ENCODE peak calls at places on chromosome 22, in eight cellular contexts. L is pancreas, A is left ventricle myocardium inferior, T is upper lobe of right lung, R is PC-9, Z is cardiac muscle cell, I is HL-60, N is GM23338. W is an unnamed sample.
A peak's percentile ranks its signal among the peaks of the same experiment; 100 is the strongest.

GRCh38 chr22:23117890-23118646 is 23.7 kb downstream of the RSPH14 start:
- DNase-seq in N (no peak), A (no peak), R (no peak), T (no peak), Z (no peak), L (peak; percentile 56), I (no peak), W (no peak)

GRCh38 chr22:22079404-22080148 is 97.0 kb upstream of the TOP3B start:
- DNase-seq in T (no peak), N (no peak), R (no peak), A (no peak), L (no peak), Z (no peak), I (no peak), W (no peak)

GRCh38 chr22:19765477-19766234 is 5.1 kb downstream of the TBX1 start:
- DNase-seq in Z (no peak), L (peak; percentile 52), A (no peak), T (no peak), N (peak; percentile 72), R (no peak), I (no peak), W (no peak)

GRCh38 chr22:20803696-20804324 is 29.9 kb downstream of the SERPIND1 start:
- DNase-seq in L (no peak), N (peak; percentile 65), I (no peak), A (no peak), R (no peak), Z (peak; percentile 60), T (no peak), W (peak; percentile 32)

GRCh38 chr22:45223304-45224117 is 17.2 kb downstream of the KIAA0930 start:
- DNase-seq in N (no peak), L (no peak), R (no peak), Z (no peak), I (no peak), A (no peak), T (no peak), W (peak; percentile 8)

GRCh38 chr22:43346521-43346929 is 3.4 kb upstream of the SCUBE1 start:
- DNase-seq in Z (peak; percentile 73), R (no peak), I (no peak), A (peak; percentile 67), T (peak; percentile 82), N (peak; percentile 85), L (peak; percentile 79), W (peak; percentile 39)

GRCh38 chr22:36110306-36110791 is 50.2 kb downstream of the APOL3 start:
- DNase-seq in L (no peak), Z (no peak), T (no peak), N (peak; percentile 41), I (no peak), R (no peak), A (no peak), W (no peak)

GRCh38 chr22:43471186-43471585 is 59.4 kb downstream of the MPPED1 start:
- DNase-seq in A (no peak), L (no peak), R (no peak), Z (no peak), I (no peak), N (no peak), T (no peak), W (no peak)

GRCh38 chr22:20457506-20458240 is 20.0 kb upstream of the SCARF2 start:
- DNase-seq in I (no peak), L (peak; percentile 57), T (peak; percentile 54), A (no peak), R (no peak), Z (no peak), N (no peak), W (peak; percentile 17)

GRCh38 chr22:44387486-44387885 is 74.7 kb upstream of the SHISAL1 start:
- DNase-seq in R (peak; percentile 28), A (no peak), L (no peak), T (peak; percentile 17), I (no peak), N (no peak), Z (no peak), W (no peak)

DNA sequence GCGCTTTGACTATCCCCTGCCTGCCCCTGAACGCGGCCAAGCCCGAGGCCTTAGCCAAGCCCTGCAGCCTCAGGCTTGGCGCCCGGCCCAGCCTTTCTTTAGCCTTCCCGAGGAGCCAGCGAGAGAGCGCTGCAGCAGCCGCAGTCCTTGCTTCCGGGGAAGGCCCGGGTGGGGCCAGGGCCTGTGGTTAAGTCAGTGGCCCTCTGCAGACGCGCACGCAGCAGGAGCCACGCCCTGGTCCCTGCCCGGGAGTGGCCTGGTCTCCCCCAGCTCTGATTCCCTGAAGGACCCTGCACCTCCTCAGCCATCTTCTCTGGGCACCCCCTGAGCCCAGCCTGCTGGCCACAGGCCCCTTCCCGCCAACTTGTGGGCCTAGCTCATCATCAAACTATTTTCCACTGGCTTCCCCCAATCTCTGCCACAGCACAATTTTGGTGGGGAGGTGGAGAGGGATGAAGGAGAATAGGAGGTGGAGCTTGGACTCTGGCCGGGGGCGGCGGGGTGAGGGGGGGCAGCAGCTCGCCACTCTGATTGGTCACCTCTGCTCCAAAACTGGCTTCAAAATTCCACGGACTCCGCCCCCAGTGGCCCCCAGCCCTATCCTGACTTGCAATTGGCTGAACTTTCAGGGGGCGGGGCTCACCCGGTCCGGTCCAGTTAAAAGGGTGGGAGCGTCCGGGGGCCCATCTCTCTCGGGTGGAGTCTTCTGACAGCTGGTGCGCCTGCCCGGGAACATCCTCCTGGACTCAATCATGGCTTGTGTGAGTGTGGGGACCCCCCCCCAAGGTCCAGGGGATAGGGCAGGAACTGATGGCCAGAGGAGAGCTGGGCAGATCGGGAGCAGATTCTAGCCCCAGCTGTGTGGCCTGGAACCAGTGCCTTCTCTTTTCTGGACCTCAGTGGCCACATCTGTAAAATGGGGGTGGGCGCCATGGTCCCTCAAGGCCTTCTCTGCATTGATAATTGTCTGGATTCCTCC is at the start of gene LGALS1:
- DNase-seq in I (peak; percentile 69), R (peak; percentile 93), T (peak; percentile 96), N (peak; percentile 83), L (peak; percentile 83), Z (peak; percentile 35), A (peak; percentile 98), W (peak; percentile 88)
- H3K27ac ChIP-seq in I (peak within 1 kb of the TSS; percentile 69), R (peak within 1 kb of the TSS; percentile 69), T (peak within 1 kb of the TSS; percentile 80), N (no peak within 1 kb of the TSS), L (peak within 1 kb of the TSS; percentile 3), Z (no peak within 1 kb of the TSS), A (peak within 1 kb of the TSS; percentile 98), W (peak within 1 kb of the TSS; percentile 83)

GRCh38 chr22:41668971-41669911 is 19.4 kb downstream of the SNU13 start:
- DNase-seq in A (no peak), T (no peak), N (no peak), R (peak; percentile 88), L (no peak), I (no peak), Z (no peak), W (no peak)

GRCh38 chr22:41674941-41675340 is 13.7 kb downstream of the SNU13 start:
- DNase-seq in R (no peak), N (no peak), L (no peak), A (no peak), T (peak; percentile 42), I (no peak), Z (peak; percentile 59), W (no peak)

GRCh38 chr22:41676134-41676533 is 12.5 kb downstream of the SNU13 start:
- DNase-seq in Z (no peak), N (no peak), L (no peak), I (no peak), T (peak; percentile 3), A (no peak), R (no peak), W (no peak)

DNA sequence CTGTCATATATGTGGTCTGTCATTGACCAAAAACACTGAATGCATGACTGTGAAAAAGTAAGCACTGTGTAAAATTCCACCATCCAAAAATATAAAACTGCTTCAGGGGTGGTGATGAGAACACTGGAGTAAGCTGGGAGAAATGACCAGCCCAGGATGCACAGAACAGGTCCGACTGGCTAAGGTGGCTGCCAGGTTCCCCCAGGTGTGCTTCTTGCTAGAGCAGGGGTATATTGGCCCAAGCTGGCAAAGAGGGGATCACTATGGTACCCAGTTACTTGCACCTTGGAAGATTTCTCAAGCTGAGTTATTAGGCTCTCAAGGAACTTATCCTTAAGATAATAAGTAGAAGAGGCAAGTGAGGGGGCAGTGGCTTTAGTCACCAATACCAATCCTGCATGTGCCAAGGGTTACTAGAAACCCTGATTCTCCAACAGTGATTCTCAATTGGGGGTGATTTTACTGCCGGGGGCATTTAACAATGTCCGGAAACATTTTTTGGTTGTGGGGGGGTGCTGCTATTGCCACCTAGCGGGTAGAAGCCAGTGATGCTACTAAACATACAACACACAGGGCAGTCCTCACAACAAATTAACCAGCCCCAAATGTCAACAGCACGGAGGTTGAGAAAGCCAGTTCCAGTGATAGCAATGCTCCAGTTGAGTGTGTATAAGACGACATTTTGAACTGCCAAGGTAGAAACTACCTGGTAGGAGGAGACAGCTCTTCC is 15.7 kb downstream of the SNU13 start:
- DNase-seq in Z (no peak), A (no peak), L (no peak), N (peak; percentile 39), T (no peak), I (no peak), R (peak; percentile 54), W (no peak)
- TF ChIP-seq CTCF in Z (peak; percentile 43), A (peak; percentile 40), L (no peak), N (peak; percentile 55), T (peak; percentile 15), I (no peak), R (peak; percentile 62), W (peak; percentile 36)

DNA sequence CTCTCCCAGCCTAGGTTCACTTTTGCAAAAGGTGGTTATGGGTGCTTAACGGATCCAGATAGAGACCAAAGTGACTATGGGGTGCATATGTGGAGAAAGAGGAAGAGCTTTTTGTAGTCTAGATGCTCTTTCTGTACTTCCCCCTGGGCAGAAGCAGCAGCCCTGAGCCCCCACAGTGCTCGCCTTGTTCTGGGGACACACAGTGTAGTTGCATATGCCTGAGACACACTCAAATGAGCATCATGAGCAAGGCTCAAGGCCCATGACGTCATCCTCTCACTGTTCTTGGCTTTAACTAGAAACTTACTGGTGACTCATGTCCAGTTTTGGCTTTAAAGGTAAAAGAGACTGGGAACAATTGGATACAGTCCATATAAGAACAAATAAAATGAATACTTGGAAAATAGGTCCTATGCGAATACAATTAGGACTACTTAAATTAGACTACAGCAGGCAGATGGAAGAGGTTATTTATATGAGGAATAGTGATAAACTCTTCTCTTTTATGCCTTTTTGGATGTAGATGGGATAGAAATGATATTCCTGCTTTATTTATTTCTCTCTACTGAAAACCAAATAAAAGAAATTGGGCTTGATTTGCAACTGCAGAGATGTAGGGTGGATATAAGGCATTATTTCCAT is 20.1 kb upstream of the PEX26 start:
- DNase-seq in I (no peak), A (no peak), Z (no peak), L (no peak), R (peak; percentile 76), N (no peak), T (peak; percentile 28), W (peak; percentile 82)
- H3K27ac ChIP-seq in I (no peak overlapping the region), A (no peak overlapping the region), Z (no peak overlapping the region), L (no peak overlapping the region), R (peak overlapping the region; percentile 6), N (no peak overlapping the region), T (no peak overlapping the region), W (peak overlapping the region; percentile 98)

DNA sequence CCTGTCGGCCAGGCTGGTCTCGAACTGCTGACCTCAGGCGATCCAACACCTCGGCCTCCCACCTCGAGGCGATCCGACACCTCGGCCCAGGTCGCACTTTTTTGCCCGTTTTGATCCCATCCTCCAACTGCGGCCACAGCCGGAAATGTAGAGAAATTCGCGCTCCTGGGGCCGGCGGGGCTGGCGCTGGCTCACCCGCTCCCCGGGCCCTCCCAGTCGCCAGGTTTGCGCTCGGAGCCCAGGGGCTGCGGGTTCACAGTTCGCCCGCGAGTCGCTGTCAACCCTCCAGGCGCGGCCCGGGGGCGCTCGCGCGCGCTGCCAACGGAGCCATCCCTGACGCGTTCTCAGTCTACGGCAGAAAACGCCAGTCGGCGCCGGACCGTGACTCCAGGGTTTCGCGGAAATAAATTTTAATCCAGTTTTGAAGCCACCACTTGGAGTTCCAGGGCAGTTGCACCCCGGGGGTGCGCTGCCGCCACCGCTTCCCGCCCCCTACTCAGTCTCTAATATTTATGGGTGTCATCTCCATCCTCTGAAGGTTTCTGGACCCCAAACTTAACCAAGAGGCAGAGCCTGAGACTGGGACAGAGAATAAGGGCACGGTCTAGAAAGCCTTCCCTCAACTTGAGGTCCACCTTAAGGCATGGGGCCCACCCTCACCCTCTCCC is 1.5 kb upstream of the KLHDC7B start:
- DNase-seq in A (peak; percentile 80), T (peak; percentile 93), I (no peak), N (peak; percentile 93), L (peak; percentile 89), Z (peak; percentile 84), R (peak; percentile 74), W (peak; percentile 53)
- TF ChIP-seq CTCF in A (peak; percentile 68), T (peak; percentile 73), I (peak; percentile 21), N (peak; percentile 58), L (peak; percentile 17), Z (peak; percentile 68), R (peak; percentile 72), W (peak; percentile 57)